ENCODE peak calls at places on chromosomes 12 and 14, in seven cellular contexts. J is GM06990, G is foreskin fibroblast, R is AG04449, P is fibroblast of mammary gland, S is hepatocyte, E is H1. X is an unnamed sample.

GRCh38 chr14:96904201-96904600 is 107.0 kb downstream of the VRK1 start:
- DNase-seq in J (no peak), P (no peak), R (no peak), G (no peak), S (no peak), E (no peak), X (no peak)

GRCh38 chr12:5247144-5247543 is 184.8 kb upstream of the NTF3 start:
- DNase-seq in S (no peak), R (no peak), J (no peak), G (no peak), P (no peak), E (no peak), X (no peak)

GRCh38 chr12:124553862-124554428 is 13.5 kb downstream of the NCOR2 start:
- DNase-seq in R (no peak), G (no peak), E (no peak), P (no peak), S (no peak), J (no peak), X (no peak)

GRCh38 chr12:125143491-125143890 is 78.3 kb downstream of the AACS start:
- DNase-seq in P (peak; percentile 33), E (no peak), G (peak; percentile 80), R (no peak), J (no peak), S (no peak), X (no peak)

GRCh38 chr12:52151859-52152783 is 39.7 kb downstream of the KRT80 start:
- DNase-seq in P (peak; percentile 54), G (peak; percentile 83), S (peak; percentile 91), J (peak; percentile 38), E (peak; percentile 86), R (no peak), X (no peak)

GRCh38 chr14:74614508-74615495 is 2.8 kb upstream of the LTBP2 start:
- DNase-seq in P (peak; percentile 56), S (no peak), E (no peak), J (no peak), G (peak; percentile 55), R (no peak), X (no peak)

GRCh38 chr12:102992297-102992696 is 34.8 kb downstream of the ASCL1 start:
- DNase-seq in P (no peak), S (peak; percentile 16), G (no peak), E (no peak), R (no peak), J (no peak), X (no peak)

GRCh38 chr14:74257988-74258704 is 18.9 kb downstream of the VSX2 start:
- DNase-seq in S (no peak), E (no peak), P (no peak), R (no peak), J (no peak), G (no peak), X (no peak)

GRCh38 chr14:59768855-59769254 is 101.7 kb downstream of the RTN1 start:
- DNase-seq in G (no peak), J (no peak), R (no peak), P (peak; percentile 10), S (no peak), E (no peak), X (no peak)

GRCh38 chr14:94540031-94540794 is 21.0 kb upstream of the SERPINA4 start:
- DNase-seq in R (no peak), E (no peak), S (no peak), G (peak; percentile 14), J (no peak), P (peak; percentile 25), X (peak; percentile 5)

GRCh38 chr14:20412876-20413784 is at the start of gene TEP1:
- DNase-seq in S (peak; percentile 94), J (peak; percentile 83), R (no peak), G (peak; percentile 94), E (peak; percentile 83), P (peak; percentile 72), X (no peak)

GRCh38 chr14:33356167-33356566 is 417.5 kb downstream of the NPAS3 start:
- DNase-seq in P (no peak), J (no peak), G (no peak), E (no peak), S (no peak), R (no peak), X (no peak)

GRCh38 chr14:35121026-35121886 is 534 bp downstream of the PPP2R3C start:
- DNase-seq in R (no peak), S (peak; percentile 9), J (peak; percentile 18), P (peak; percentile 35), E (no peak), G (peak; percentile 53), X (no peak)

GRCh38 chr12:27900920-27901879 is 71.3 kb downstream of the PTHLH start:
- DNase-seq in E (no peak), G (no peak), P (no peak), R (no peak), S (no peak), J (no peak), X (no peak)

GRCh38 chr14:28653521-28653920 is 113.1 kb upstream of the FOXG1 start:
- DNase-seq in S (no peak), E (no peak), P (peak; percentile 90), G (no peak), J (no peak), R (no peak), X (no peak)

GRCh38 chr12:124809878-124810277 is 53.8 kb downstream of the SCARB1 start:
- DNase-seq in E (no peak), G (peak; percentile 65), R (no peak), S (no peak), J (no peak), P (peak; percentile 70), X (peak; percentile 11)

GRCh38 chr12:29537292-29537691 is 39.8 kb upstream of the OVCH1 start:
- DNase-seq in P (peak; percentile 76), J (no peak), S (no peak), E (no peak), R (no peak), G (peak; percentile 66), X (no peak)

GRCh38 chr12:204261-204678 is 9.7 kb downstream of the SLC6A12 start:
- DNase-seq in J (no peak), E (no peak), R (no peak), P (no peak), S (no peak), G (no peak), X (no peak)

GRCh38 chr12:112812598-112813406 is 21.3 kb downstream of the RPH3A start:
- DNase-seq in J (no peak), E (no peak), S (no peak), G (no peak), P (no peak), R (no peak), X (no peak)

GRCh38 chr14:35969310-35969709 is 143.2 kb downstream of the BRMS1L start:
- DNase-seq in E (no peak), P (no peak), G (no peak), R (no peak), S (no peak), J (no peak), X (no peak)

GRCh38 chr14:21917699-21918436 is 244.2 kb upstream of the OR4E1 start:
- DNase-seq in E (no peak), R (no peak), S (peak; percentile 70), P (peak; percentile 52), G (peak; percentile 23), J (no peak), X (no peak)

GRCh38 chr12:78191611-78192010 is 360.9 kb downstream of the NAV3 start:
- DNase-seq in S (no peak), R (no peak), E (no peak), J (no peak), G (peak; percentile 55), P (no peak), X (no peak)

GRCh38 chr14:57962293-57962996 is 96.6 kb upstream of the SLC35F4 start:
- DNase-seq in J (no peak), S (peak; percentile 28), G (no peak), P (no peak), R (no peak), E (peak; percentile 66), X (no peak)

GRCh38 chr14:84029246-84029645 is 1500.7 kb upstream of the FLRT2 start:
- DNase-seq in G (no peak), S (no peak), J (no peak), E (no peak), R (no peak), P (no peak), X (no peak)

GRCh38 chr12:1777798-1778197 is 42.6 kb upstream of the LRTM2 start:
- DNase-seq in J (no peak), E (no peak), S (no peak), P (peak; percentile 86), R (peak; percentile 42), G (peak; percentile 83), X (peak; percentile 46)

GRCh38 chr12:45369065-45369464 is 153.2 kb downstream of the ANO6 start:
- DNase-seq in G (peak; percentile 88), P (peak; percentile 80), R (peak; percentile 28), J (no peak), E (no peak), S (peak; percentile 43), X (peak; percentile 29)

DNA sequence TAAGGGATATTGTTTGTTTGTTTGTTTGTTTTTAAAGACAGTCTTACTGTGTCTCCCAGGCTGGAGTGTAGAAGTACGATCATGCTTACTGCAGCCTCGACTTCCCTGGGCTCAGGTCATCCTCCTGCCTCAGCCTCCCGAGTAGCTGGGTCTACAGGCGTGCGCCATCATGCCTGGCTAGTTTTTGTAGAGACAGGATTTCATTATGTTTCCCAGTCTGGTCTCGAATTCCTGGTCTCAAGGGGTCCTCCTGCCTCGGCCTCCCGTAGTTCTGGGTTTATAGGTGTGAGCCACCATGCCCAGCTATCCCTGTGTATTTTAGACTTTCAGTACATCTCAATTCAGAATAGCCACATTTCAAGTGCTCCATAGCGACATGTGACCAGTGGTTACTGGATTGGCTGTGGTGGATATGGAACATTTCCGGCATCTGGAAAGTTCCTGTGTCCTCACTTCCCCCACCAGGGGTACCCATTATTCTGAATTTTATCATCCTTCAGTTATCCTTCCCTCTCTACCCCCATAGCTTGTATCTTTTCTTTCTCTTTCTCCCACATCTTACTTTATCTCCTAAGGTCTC is 61.1 kb downstream of the HRK start:
- DNase-seq in P (no peak), E (no peak), J (no peak), R (no peak), G (peak; percentile 20), S (no peak), X (no peak)
- H3K4me3 ChIP-seq in P (no peak overlapping the region), E (peak overlapping the region; percentile 90), J (no peak overlapping the region), R (no peak overlapping the region), G (no peak overlapping the region), S (no peak overlapping the region), X (no peak overlapping the region)

GRCh38 chr12:107760817-107761501 is at the start of gene PRDM4:
- DNase-seq in S (peak; percentile 99), R (peak; percentile 46), J (peak; percentile 95), G (peak; percentile 99), E (peak; percentile 90), P (peak; percentile 89), X (peak; percentile 70)
- TF ChIP-seq CTCF in S (peak; percentile 41), R (no peak), J (no peak), G (no peak), E (peak; percentile 85), P (no peak), X (no peak)

DNA sequence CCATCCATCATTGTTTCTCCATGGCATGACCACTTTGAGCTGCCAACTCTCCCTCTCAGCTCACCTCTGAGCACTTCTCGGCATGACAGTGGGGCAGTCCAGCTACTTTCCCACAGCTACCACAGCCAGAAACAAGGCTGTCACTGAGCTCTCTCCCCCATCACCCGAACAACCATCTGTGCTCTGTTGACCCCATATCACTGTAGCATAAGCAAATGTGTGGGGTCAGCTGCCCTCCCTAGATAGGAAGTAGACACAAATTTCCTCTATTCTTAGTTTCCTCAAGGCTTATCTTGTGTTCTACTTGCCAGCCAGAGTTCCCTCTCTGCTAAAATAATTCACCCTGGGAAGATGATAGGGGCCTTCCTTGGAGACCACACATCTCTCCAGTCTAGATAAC is 82.6 kb upstream of the FUT8 start:
- DNase-seq in E (no peak), G (no peak), P (no peak), R (no peak), S (no peak), J (no peak), X (no peak)
- H3K4me3 ChIP-seq in E (no peak overlapping the region), G (no peak overlapping the region), P (no peak overlapping the region), R (no peak overlapping the region), S (no peak overlapping the region), J (no peak overlapping the region), X (no peak overlapping the region)

GRCh38 chr12:88577537-88577936 is 2.7 kb downstream of the KITLG start:
- DNase-seq in P (peak; percentile 48), S (no peak), E (no peak), R (no peak), J (no peak), G (peak; percentile 29), X (no peak)
- TF ChIP-seq CTCF in P (peak; percentile 11), S (no peak), E (no peak), R (no peak), J (no peak), G (no peak), X (peak; percentile 8)